ENCODE peak calls at places on chromosomes 5 and 9, in seven cellular contexts. F is fibroblast of lung, Q is RWPE1, D is upper lobe of right lung, M is HL-60, H is lower lobe of right lung, B is IMR-90. O is an unnamed sample.

GRCh38 chr9:6495484-6495883 is 82.5 kb downstream of the UHRF2 start:
- DNase-seq in F (no peak), Q (no peak), D (no peak), M (no peak), H (no peak), B (no peak), O (no peak)

GRCh38 chr9:124410321-124410913 is 4.8 kb downstream of the PSMB7 start:
- DNase-seq in F (peak; percentile 51), Q (no peak), D (no peak), M (no peak), H (no peak), B (no peak), O (no peak)

GRCh38 chr9:98951967-98952366 is 8.3 kb downstream of the COL15A1 start:
- DNase-seq in F (no peak), Q (no peak), D (no peak), M (no peak), H (no peak), B (no peak), O (no peak)

GRCh38 chr9:38009990-38010389 is 59.0 kb downstream of the SHB start:
- DNase-seq in F (no peak), Q (no peak), D (no peak), M (no peak), H (no peak), B (no peak), O (no peak)

GRCh38 chr9:19510907-19511306 is 102.1 kb downstream of the ACER2 start:
- DNase-seq in F (no peak), Q (no peak), D (no peak), M (no peak), H (no peak), B (no peak), O (no peak)

GRCh38 chr5:178468196-178468685 is 122.0 kb downstream of the COL23A1 start:
- DNase-seq in F (no peak), Q (no peak), D (no peak), M (no peak), H (no peak), B (no peak), O (no peak)

GRCh38 chr9:6355728-6356127 is 27.6 kb downstream of the TPD52L3 start:
- DNase-seq in F (peak; percentile 86), Q (peak; percentile 9), D (no peak), M (no peak), H (no peak), B (peak; percentile 84), O (no peak)

GRCh38 chr9:81737871-81738507 is 48.6 kb upstream of the TLE1 start:
- DNase-seq in F (peak; percentile 79), Q (peak; percentile 62), D (no peak), M (peak; percentile 38), H (no peak), B (peak; percentile 91), O (no peak)

GRCh38 chr9:127589955-127590370 is 22.1 kb upstream of the STXBP1 start:
- DNase-seq in F (peak; percentile 82), Q (peak; percentile 87), D (no peak), M (no peak), H (no peak), B (peak; percentile 77), O (peak; percentile 76)

GRCh38 chr9:94869415-94869838 is 142.9 kb downstream of the AOPEP start:
- DNase-seq in F (no peak), Q (no peak), D (no peak), M (no peak), H (no peak), B (peak; percentile 36), O (no peak)

GRCh38 chr5:88746438-88746882 is 136.5 kb downstream of the MEF2C start:
- DNase-seq in F (no peak), Q (no peak), D (no peak), M (no peak), H (no peak), B (no peak), O (no peak)

GRCh38 chr5:179110528-179110927 is 50.4 kb downstream of the ZNF354C start:
- DNase-seq in F (no peak), Q (no peak), D (no peak), M (no peak), H (no peak), B (no peak), O (no peak)

GRCh38 chr9:84756156-84756555 is 86.6 kb downstream of the NTRK2 start:
- DNase-seq in F (no peak), Q (no peak), D (no peak), M (no peak), H (no peak), B (no peak), O (no peak)

GRCh38 chr5:72282878-72283277 is 37.2 kb downstream of the MRPS27 start:
- DNase-seq in F (peak; percentile 76), Q (no peak), D (no peak), M (no peak), H (no peak), B (peak; percentile 76), O (no peak)

GRCh38 chr9:27400334-27400875 is 103.5 kb upstream of the EQTN start:
- DNase-seq in F (no peak), Q (no peak), D (no peak), M (no peak), H (no peak), B (no peak), O (no peak)

GRCh38 chr5:154368041-154368800 is 77.6 kb upstream of the SAP30L start:
- DNase-seq in F (peak; percentile 89), Q (peak; percentile 97), D (no peak), M (no peak), H (no peak), B (peak; percentile 95), O (peak; percentile 66)

GRCh38 chr5:152987156-152987555 is 503.3 kb upstream of the GRIA1 start:
- DNase-seq in F (no peak), Q (no peak), D (no peak), M (no peak), H (no peak), B (no peak), O (no peak)

GRCh38 chr9:98375138-98375726 is 119.8 kb upstream of the TBC1D2 start:
- DNase-seq in F (peak; percentile 38), Q (no peak), D (no peak), M (no peak), H (no peak), B (peak; percentile 93), O (no peak)

GRCh38 chr9:133485531-133486260 is 6.8 kb upstream of the SLC2A6 start:
- DNase-seq in F (no peak), Q (no peak), D (peak; percentile 64), M (peak; percentile 40), H (peak; percentile 48), B (no peak), O (no peak)

GRCh38 chr9:75891277-75892167 is 1.0 kb downstream of the PCSK5 start:
- DNase-seq in F (peak; percentile 59), Q (no peak), D (peak; percentile 67), M (no peak), H (peak; percentile 54), B (peak; percentile 8), O (peak; percentile 75)

GRCh38 chr5:53303105-53303504 is 177.3 kb upstream of the FST start:
- DNase-seq in F (peak; percentile 87), Q (peak; percentile 96), D (no peak), M (no peak), H (no peak), B (peak; percentile 88), O (no peak)

GRCh38 chr5:67416133-67416937 is 219.7 kb upstream of the CD180 start:
- DNase-seq in F (no peak), Q (no peak), D (no peak), M (no peak), H (no peak), B (no peak), O (peak; percentile 16)

GRCh38 chr5:155878991-155879575 is 447.9 kb upstream of the SGCD start:
- DNase-seq in F (no peak), Q (no peak), D (no peak), M (no peak), H (no peak), B (no peak), O (no peak)

GRCh38 chr5:1004598-1005361 is 3.8 kb upstream of the NKD2 start:
- DNase-seq in F (no peak), Q (no peak), D (peak; percentile 87), M (no peak), H (peak; percentile 82), B (peak; percentile 16), O (peak; percentile 66)

GRCh38 chr5:171419663-171420428 is 399 bp downstream of the FGF18 start:
- DNase-seq in F (peak; percentile 36), Q (peak; percentile 28), D (no peak), M (no peak), H (no peak), B (peak; percentile 29), O (no peak)

GRCh38 chr5:171420429-171421231 is 1.2 kb downstream of the FGF18 start:
- DNase-seq in F (peak; percentile 92), Q (no peak), D (peak; percentile 91), M (no peak), H (peak; percentile 85), B (peak; percentile 89), O (peak; percentile 86)

GRCh38 chr5:171418316-171418981 is 998 bp upstream of the FGF18 start:
- DNase-seq in F (peak; percentile 85), Q (peak; percentile 93), D (peak; percentile 88), M (no peak), H (peak; percentile 81), B (peak; percentile 82), O (peak; percentile 75)

GRCh38 chr5:171421331-171422262 is 2.1 kb downstream of the FGF18 start:
- DNase-seq in F (no peak), Q (no peak), D (no peak), M (no peak), H (peak; percentile 20), B (no peak), O (no peak)

GRCh38 chr5:171418982-171419662 is at the start of gene FGF18:
- DNase-seq in F (peak; percentile 73), Q (peak; percentile 48), D (peak; percentile 79), M (no peak), H (peak; percentile 59), B (peak; percentile 51), O (no peak)
- TF ChIP-seq CTCF in F (no peak), Q (peak; percentile 57), D (peak; percentile 4), M (no peak), H (peak; percentile 26), B (no peak), O (no peak)

GRCh38 chr5:30804739-30805313 is 388.7 kb upstream of the CDH6 start:
- DNase-seq in F (no peak), Q (no peak), D (no peak), M (no peak), H (no peak), B (peak; percentile 62), O (no peak)
- TF ChIP-seq CTCF in F (no peak), Q (no peak), D (no peak), M (no peak), H (no peak), B (peak; percentile 56), O (no peak)

GRCh38 chr9:87276327-87276841 is 221.3 kb upstream of the DAPK1 start:
- DNase-seq in F (peak; percentile 32), Q (peak; percentile 30), D (no peak), M (no peak), H (no peak), B (peak; percentile 73), O (no peak)
- TF ChIP-seq CTCF in F (no peak), Q (no peak), D (no peak), M (no peak), H (no peak), B (no peak), O (no peak)

DNA sequence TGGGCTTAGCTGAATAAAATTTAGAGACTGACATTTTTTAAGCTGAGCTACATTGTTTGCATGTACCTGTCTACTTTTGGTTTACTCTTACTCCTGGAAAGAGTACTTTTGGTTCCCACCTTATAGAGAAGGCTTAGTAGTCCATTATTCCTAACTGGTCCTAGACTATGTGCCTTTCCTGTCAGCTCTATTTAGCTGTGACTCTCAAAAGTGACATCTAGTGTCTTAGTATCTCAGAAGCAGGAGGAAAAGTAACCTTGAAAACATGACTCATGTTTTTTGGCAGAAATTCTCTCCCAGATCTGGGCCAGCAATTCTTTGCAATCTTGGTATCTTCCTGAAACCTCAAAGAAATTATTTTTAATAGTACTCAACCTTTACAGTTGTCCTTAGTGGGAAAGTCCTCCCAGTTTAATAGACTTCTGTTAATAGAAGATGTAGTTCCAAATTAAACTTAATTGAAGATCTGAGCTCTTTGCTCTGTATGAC is 691.7 kb upstream of the SEMA6A start:
- DNase-seq in F (peak; percentile 10), Q (no peak), D (no peak), M (no peak), H (no peak), B (no peak), O (no peak)
- TF ChIP-seq CTCF in F (no peak), Q (no peak), D (no peak), M (no peak), H (no peak), B (no peak), O (no peak)

O was measured in ovary.